ENCODE peak calls at places on chromosomes 7 and 10, in ten cellular contexts. V is astrocyte of the spinal cord; Z is B cell; C is KG1; N is activated effector memory CD4-positive, alpha-beta T cell treated with anti-CD3 and anti-CD28 coated beads, Interleukin-2, amount 50 U/mL, for 16 hours; X is pancreas; J is colonic mucosa; K is Ammon's horn; R is NCI-H774; B is Right ventricle myocardium superior. H is an unnamed sample.

GRCh38 chr7:1897861-1898627 is 228.0 kb downstream of the ELFN1 start:
- DNase-seq in V (no peak), Z (no peak), C (no peak), N (no peak), X (no peak), J (no peak), K (no peak), R (no peak), B (peak), H (no peak)

GRCh38 chr7:19480383-19480782 is 228.5 kb downstream of the POLR1F start:
- DNase-seq in V (no peak), Z (no peak), C (no peak), N (no peak), X (no peak), J (no peak), K (no peak), R (no peak), B (no peak), H (no peak)

GRCh38 chr7:12770227-12770975 is 83.0 kb downstream of the ARL4A start:
- DNase-seq in V (no peak), Z (no peak), C (no peak), N (no peak), X (peak), J (peak), K (no peak), R (no peak), B (peak), H (no peak)

GRCh38 chr7:2529161-2530075 is 9.8 kb downstream of the LFNG start:
- DNase-seq in V (peak), Z (peak), C (peak), N (peak), X (peak), J (peak), K (peak), R (no peak), B (peak), H (peak)

GRCh38 chr10:69831231-69831855 is 29.6 kb downstream of the COL13A1 start:
- DNase-seq in V (peak), Z (no peak), C (no peak), N (no peak), X (no peak), J (no peak), K (no peak), R (no peak), B (no peak), H (no peak)

GRCh38 chr10:11225935-11226334 is 208.3 kb downstream of the CELF2 start:
- DNase-seq in V (no peak), Z (peak), C (no peak), N (peak), X (no peak), J (peak), K (no peak), R (no peak), B (peak), H (no peak)

GRCh38 chr7:92156976-92157375 is 22.0 kb downstream of the LRRD1 start:
- DNase-seq in V (no peak), Z (no peak), C (no peak), N (no peak), X (no peak), J (no peak), K (no peak), R (no peak), B (no peak), H (no peak)

GRCh38 chr10:101229275-101230184 is at the start of gene LBX1:
- DNase-seq in V (no peak), Z (no peak), C (no peak), N (no peak), X (no peak), J (no peak), K (no peak), R (no peak), B (no peak), H (no peak)

GRCh38 chr10:78511324-78512204 is 477.9 kb downstream of the RPS24 start:
- DNase-seq in V (no peak), Z (no peak), C (no peak), N (no peak), X (no peak), J (peak), K (no peak), R (no peak), B (no peak), H (no peak)

GRCh38 chr7:63073286-63073685 is 925.4 kb upstream of the ZNF722 start:
- DNase-seq in V (no peak), Z (no peak), C (no peak), N (peak), X (no peak), J (no peak), K (no peak), R (no peak), B (no peak), H (no peak)

GRCh38 chr10:63364918-63365317 is 100.9 kb downstream of the JMJD1C start:
- DNase-seq in V (no peak), Z (no peak), C (no peak), N (no peak), X (no peak), J (no peak), K (no peak), R (no peak), B (no peak), H (no peak)

GRCh38 chr7:139629392-139630082 is 106.1 kb downstream of the CLEC2L start:
- DNase-seq in V (no peak), Z (no peak), C (no peak), N (no peak), X (no peak), J (no peak), K (no peak), R (no peak), B (no peak), H (no peak)

GRCh38 chr7:44042221-44042620 is 2.3 kb upstream of the DBNL start:
- DNase-seq in V (no peak), Z (no peak), C (no peak), N (no peak), X (no peak), J (no peak), K (no peak), R (no peak), B (no peak), H (no peak)

GRCh38 chr7:74452748-74453320 is 872 bp upstream of the GTF2IRD1 start:
- DNase-seq in V (peak), Z (no peak), C (no peak), N (no peak), X (peak), J (peak), K (no peak), R (no peak), B (no peak), H (no peak)

GRCh38 chr7:159038066-159038465 is 106.6 kb downstream of the VIPR2 start:
- DNase-seq in V (no peak), Z (no peak), C (no peak), N (no peak), X (no peak), J (no peak), K (no peak), R (no peak), B (no peak), H (peak)

GRCh38 chr10:130190065-130190736 is 54.0 kb downstream of the GLRX3 start:
- DNase-seq in V (peak), Z (peak), C (peak), N (peak), X (peak), J (peak), K (peak), R (peak), B (peak), H (peak)

GRCh38 chr10:70915806-70916205 is 27.4 kb upstream of the PCBD1 start:
- DNase-seq in V (no peak), Z (no peak), C (no peak), N (no peak), X (no peak), J (no peak), K (no peak), R (no peak), B (peak), H (no peak)

GRCh38 chr7:107446988-107447387 is 22.9 kb upstream of the GPR22 start:
- DNase-seq in V (peak), Z (no peak), C (no peak), N (no peak), X (no peak), J (no peak), K (no peak), R (no peak), B (no peak), H (no peak)

GRCh38 chr10:7444576-7445226 is 33.9 kb upstream of the SFMBT2 start:
- DNase-seq in V (no peak), Z (no peak), C (no peak), N (no peak), X (no peak), J (no peak), K (peak), R (no peak), B (no peak), H (no peak)

GRCh38 chr10:70528726-70529362 is 50.3 kb downstream of the PALD1 start:
- DNase-seq in V (peak), Z (no peak), C (no peak), N (no peak), X (no peak), J (no peak), K (peak), R (peak), B (peak), H (no peak)

GRCh38 chr7:102239206-102239820 is 47.4 kb upstream of the SH2B2 start:
- DNase-seq in V (no peak), Z (no peak), C (no peak), N (no peak), X (no peak), J (no peak), K (no peak), R (no peak), B (peak), H (no peak)

GRCh38 chr10:121313119-121313858 is 285.0 kb downstream of the FGFR2 start:
- DNase-seq in V (no peak), Z (no peak), C (no peak), N (no peak), X (no peak), J (no peak), K (no peak), R (no peak), B (no peak), H (no peak)

GRCh38 chr7:102152672-102153585 is 133.7 kb upstream of the SH2B2 start:
- DNase-seq in V (peak), Z (no peak), C (no peak), N (no peak), X (no peak), J (peak), K (no peak), R (no peak), B (peak), H (no peak)

GRCh38 chr7:146713907-146714306 is 597.3 kb downstream of the CNTNAP2 start:
- DNase-seq in V (no peak), Z (no peak), C (no peak), N (no peak), X (no peak), J (no peak), K (no peak), R (no peak), B (no peak), H (no peak)

GRCh38 chr7:42071372-42072261 is 165.4 kb downstream of the GLI3 start:
- DNase-seq in V (peak), Z (no peak), C (no peak), N (no peak), X (no peak), J (no peak), K (no peak), R (no peak), B (no peak), H (no peak)

GRCh38 chr10:43816351-43817321 is 168.0 kb upstream of the ZNF32 start:
- DNase-seq in V (peak), Z (no peak), C (peak), N (peak), X (no peak), J (peak), K (no peak), R (no peak), B (no peak), H (no peak)

GRCh38 chr10:100100651-100101525 is 19.2 kb upstream of the CPN1 start:
- DNase-seq in V (no peak), Z (no peak), C (no peak), N (no peak), X (no peak), J (no peak), K (no peak), R (no peak), B (no peak), H (no peak)

GRCh38 chr7:94276797-94277196 is 117.9 kb upstream of the COL1A2 start:
- DNase-seq in V (peak), Z (no peak), C (peak), N (no peak), X (no peak), J (no peak), K (peak), R (no peak), B (no peak), H (no peak)

GRCh38 chr7:37320840-37321468 is 127.7 kb downstream of the ELMO1 start:
- DNase-seq in V (no peak), Z (no peak), C (no peak), N (no peak), X (no peak), J (no peak), K (peak), R (no peak), B (no peak), H (no peak)

GRCh38 chr7:142380064-142380463 is 122.2 kb upstream of the PRSS58 start:
- DNase-seq in V (no peak), Z (no peak), C (no peak), N (no peak), X (no peak), J (no peak), K (no peak), R (no peak), B (no peak), H (no peak)

GRCh38 chr10:116742367-116743265 is at the start of gene HSPA12A:
- DNase-seq in V (peak), Z (no peak), C (no peak), N (peak), X (peak), J (peak), K (peak), R (peak), B (peak), H (peak)

GRCh38 chr10:46523881-46524470 is 32.5 kb downstream of the GPRIN2 start:
- DNase-seq in V (peak), Z (peak), C (no peak), N (peak), X (no peak), J (no peak), K (no peak), R (no peak), B (no peak), H (peak)

GRCh38 chr10:112671743-112672142 is 224.7 kb downstream of the VTI1A start:
- DNase-seq in V (no peak), Z (no peak), C (no peak), N (no peak), X (no peak), J (no peak), K (no peak), R (no peak), B (no peak), H (no peak)

GRCh38 chr7:96397936-96398596 is 76.2 kb upstream of the SLC25A13 start:
- DNase-seq in V (no peak), Z (no peak), C (no peak), N (no peak), X (no peak), J (no peak), K (no peak), R (no peak), B (no peak), H (no peak)

GRCh38 chr10:125343118-125343752 is 182.9 kb upstream of the CTBP2 start:
- DNase-seq in V (peak), Z (no peak), C (peak), N (no peak), X (no peak), J (peak), K (peak), R (no peak), B (no peak), H (no peak)

GRCh38 chr10:100089241-100089640 is 7.6 kb upstream of the CPN1 start:
- DNase-seq in V (no peak), Z (no peak), C (no peak), N (no peak), X (no peak), J (no peak), K (no peak), R (no peak), B (no peak), H (no peak)

GRCh38 chr7:917255-918117 is 37.0 kb downstream of the ADAP1 start:
- DNase-seq in V (no peak), Z (peak), C (no peak), N (peak), X (no peak), J (no peak), K (no peak), R (no peak), B (peak), H (peak)

GRCh38 chr10:21318768-21319167 is 206.7 kb downstream of the SKIDA1 start:
- DNase-seq in V (no peak), Z (no peak), C (no peak), N (no peak), X (no peak), J (no peak), K (no peak), R (no peak), B (no peak), H (no peak)

GRCh38 chr7:151381333-151382078 is 28.3 kb downstream of the WDR86 start:
- DNase-seq in V (no peak), Z (peak), C (no peak), N (peak), X (no peak), J (no peak), K (no peak), R (peak), B (no peak), H (no peak)

H was measured in cardiac septum.